ENCODE peak calls at places on chromosome 9, in seven cellular contexts. A is foreskin fibroblast, H is left ventricle myocardium inferior, U is A549, I is epithelial cell of proximal tubule, M is colonic mucosa, W is RWPE2. J is an unnamed sample.

GRCh38 chr9:69820955-69821788 is 555 bp downstream of the CFAP95 start:
- DNase-seq in A (no peak), H (no peak), U (no peak), I (no peak), M (no peak), W (no peak), J (no peak)

GRCh38 chr9:68920921-68921320 is 93.0 kb downstream of the PRKACG start:
- DNase-seq in A (no peak), H (no peak), U (no peak), I (no peak), M (no peak), W (no peak), J (no peak)

GRCh38 chr9:87862536-87863268 is 20.0 kb upstream of the SPATA31E1 start:
- DNase-seq in A (peak), H (no peak), U (peak), I (peak), M (no peak), W (no peak), J (no peak)

GRCh38 chr9:105067895-105068580 is 140.1 kb upstream of the ABCA1 start:
- DNase-seq in A (peak), H (no peak), U (peak), I (peak), M (no peak), W (no peak), J (no peak)

GRCh38 chr9:89440548-89440947 is 57.4 kb downstream of the SEMA4D start:
- DNase-seq in A (no peak), H (peak), U (no peak), I (no peak), M (no peak), W (no peak), J (peak)

GRCh38 chr9:86099695-86100364 is 472 bp upstream of the GOLM1 start:
- DNase-seq in A (peak), H (peak), U (peak), I (no peak), M (peak), W (no peak), J (peak)

GRCh38 chr9:114097613-114098020 is 1.5 kb downstream of the KIF12 start:
- DNase-seq in A (no peak), H (no peak), U (no peak), I (no peak), M (peak), W (no peak), J (peak)

GRCh38 chr9:4530375-4530774 is 40.1 kb downstream of the SLC1A1 start:
- DNase-seq in A (no peak), H (no peak), U (peak), I (no peak), M (no peak), W (no peak), J (no peak)

GRCh38 chr9:137224850-137225694 is at the start of gene CYSRT1:
- DNase-seq in A (no peak), H (no peak), U (no peak), I (no peak), M (peak), W (no peak), J (no peak)

GRCh38 chr9:136671646-136672430 is 9.1 kb downstream of the EGFL7 start:
- DNase-seq in A (no peak), H (no peak), U (no peak), I (no peak), M (no peak), W (no peak), J (peak)

GRCh38 chr9:8457050-8457449 is 657.5 kb upstream of the DMAC1 start:
- DNase-seq in A (no peak), H (no peak), U (no peak), I (no peak), M (no peak), W (no peak), J (no peak)

GRCh38 chr9:2824564-2824963 is 19.3 kb downstream of the PUM3 start:
- DNase-seq in A (no peak), H (no peak), U (peak), I (no peak), M (no peak), W (no peak), J (peak)

GRCh38 chr9:85053206-85053605 is 383.7 kb downstream of the NTRK2 start:
- DNase-seq in A (no peak), H (no peak), U (peak), I (peak), M (no peak), W (no peak), J (no peak)

GRCh38 chr9:132798817-132799790 is 79.0 kb downstream of the AK8 start:
- DNase-seq in A (no peak), H (no peak), U (no peak), I (no peak), M (peak), W (no peak), J (peak)

GRCh38 chr9:4435197-4435596 is 55.1 kb upstream of the SLC1A1 start:
- DNase-seq in A (peak), H (no peak), U (peak), I (no peak), M (no peak), W (no peak), J (no peak)

GRCh38 chr9:89189215-89189614 is 10.6 kb upstream of the SHC3 start:
- DNase-seq in A (no peak), H (no peak), U (no peak), I (no peak), M (no peak), W (no peak), J (no peak)

GRCh38 chr9:78871452-78872331 is 574.8 kb downstream of the PSAT1 start:
- DNase-seq in A (peak), H (no peak), U (peak), I (peak), M (no peak), W (no peak), J (no peak)

GRCh38 chr9:137415451-137415850 is 7.5 kb downstream of the EXD3 start:
- DNase-seq in A (no peak), H (no peak), U (no peak), I (no peak), M (no peak), W (no peak), J (no peak)

GRCh38 chr9:7935666-7936065 is 136.1 kb upstream of the DMAC1 start:
- DNase-seq in A (no peak), H (no peak), U (no peak), I (no peak), M (no peak), W (no peak), J (no peak)

GRCh38 chr9:101999441-101999840 is 261.0 kb upstream of the GRIN3A start:
- DNase-seq in A (no peak), H (no peak), U (no peak), I (no peak), M (no peak), W (no peak), J (no peak)

GRCh38 chr9:124940521-124940893 is 376 bp downstream of the GOLGA1 start:
- DNase-seq in A (no peak), H (no peak), U (no peak), I (no peak), M (no peak), W (no peak), J (no peak)

GRCh38 chr9:115262477-115262876 is 144.5 kb upstream of the TNC start:
- DNase-seq in A (peak), H (peak), U (peak), I (peak), M (peak), W (peak), J (no peak)

GRCh38 chr9:105296889-105297288 is 52.4 kb downstream of the SLC44A1 start:
- DNase-seq in A (peak), H (no peak), U (peak), I (peak), M (no peak), W (no peak), J (no peak)

GRCh38 chr9:105281926-105282325 is 37.5 kb downstream of the SLC44A1 start:
- DNase-seq in A (no peak), H (no peak), U (no peak), I (no peak), M (no peak), W (no peak), J (no peak)

GRCh38 chr9:77588319-77588937 is 59.7 kb downstream of the GNA14 start:
- DNase-seq in A (peak), H (no peak), U (peak), I (peak), M (no peak), W (no peak), J (no peak)

GRCh38 chr9:88777498-88778312 is 213.6 kb upstream of the S1PR3 start:
- DNase-seq in A (no peak), H (peak), U (no peak), I (no peak), M (no peak), W (no peak), J (peak)

GRCh38 chr9:136945333-136946227 is 537 bp downstream of the C8G start:
- DNase-seq in A (no peak), H (no peak), U (no peak), I (no peak), M (no peak), W (no peak), J (no peak)

GRCh38 chr9:12613071-12613470 is 80.1 kb upstream of the TYRP1 start:
- DNase-seq in A (no peak), H (no peak), U (no peak), I (no peak), M (no peak), W (no peak), J (no peak)

GRCh38 chr9:3863114-3863528 is 337.3 kb upstream of the RFX3 start:
- DNase-seq in A (peak), H (no peak), U (peak), I (no peak), M (no peak), W (no peak), J (peak)

GRCh38 chr9:118362123-118362522 is 657.9 kb downstream of the TLR4 start:
- DNase-seq in A (no peak), H (no peak), U (no peak), I (no peak), M (no peak), W (no peak), J (no peak)

GRCh38 chr9:105405514-105406131 is 42.2 kb upstream of the FSD1L start:
- DNase-seq in A (peak), H (no peak), U (no peak), I (no peak), M (no peak), W (no peak), J (no peak)

GRCh38 chr9:4596165-4596922 is 65.8 kb upstream of the PLPP6 start:
- DNase-seq in A (no peak), H (no peak), U (no peak), I (no peak), M (no peak), W (no peak), J (no peak)

GRCh38 chr9:101172671-101173070 is 144.1 kb downstream of the PLPPR1 start:
- DNase-seq in A (no peak), H (no peak), U (no peak), I (peak), M (no peak), W (no peak), J (no peak)

GRCh38 chr9:5089737-5090136 is 95.7 kb downstream of the INSL6 start:
- DNase-seq in A (no peak), H (no peak), U (no peak), I (no peak), M (peak), W (no peak), J (no peak)

GRCh38 chr9:7212101-7212500 is 454.3 kb downstream of the KDM4C start:
- DNase-seq in A (no peak), H (no peak), U (no peak), I (no peak), M (no peak), W (no peak), J (no peak)

GRCh38 chr9:34127035-34127948 is 794 bp upstream of the DCAF12 start:
- DNase-seq in A (no peak), H (no peak), U (no peak), I (no peak), M (peak), W (no peak), J (no peak)

GRCh38 chr9:34125681-34126206 is 754 bp downstream of the DCAF12 start:
- DNase-seq in A (peak), H (no peak), U (peak), I (no peak), M (peak), W (no peak), J (peak)

GRCh38 chr9:34124923-34125322 is 1.6 kb downstream of the DCAF12 start:
- DNase-seq in A (no peak), H (no peak), U (no peak), I (no peak), M (peak), W (no peak), J (no peak)

GRCh38 chr9:34124103-34124502 is 2.4 kb downstream of the DCAF12 start:
- DNase-seq in A (no peak), H (no peak), U (no peak), I (no peak), M (no peak), W (no peak), J (no peak)

DNA sequence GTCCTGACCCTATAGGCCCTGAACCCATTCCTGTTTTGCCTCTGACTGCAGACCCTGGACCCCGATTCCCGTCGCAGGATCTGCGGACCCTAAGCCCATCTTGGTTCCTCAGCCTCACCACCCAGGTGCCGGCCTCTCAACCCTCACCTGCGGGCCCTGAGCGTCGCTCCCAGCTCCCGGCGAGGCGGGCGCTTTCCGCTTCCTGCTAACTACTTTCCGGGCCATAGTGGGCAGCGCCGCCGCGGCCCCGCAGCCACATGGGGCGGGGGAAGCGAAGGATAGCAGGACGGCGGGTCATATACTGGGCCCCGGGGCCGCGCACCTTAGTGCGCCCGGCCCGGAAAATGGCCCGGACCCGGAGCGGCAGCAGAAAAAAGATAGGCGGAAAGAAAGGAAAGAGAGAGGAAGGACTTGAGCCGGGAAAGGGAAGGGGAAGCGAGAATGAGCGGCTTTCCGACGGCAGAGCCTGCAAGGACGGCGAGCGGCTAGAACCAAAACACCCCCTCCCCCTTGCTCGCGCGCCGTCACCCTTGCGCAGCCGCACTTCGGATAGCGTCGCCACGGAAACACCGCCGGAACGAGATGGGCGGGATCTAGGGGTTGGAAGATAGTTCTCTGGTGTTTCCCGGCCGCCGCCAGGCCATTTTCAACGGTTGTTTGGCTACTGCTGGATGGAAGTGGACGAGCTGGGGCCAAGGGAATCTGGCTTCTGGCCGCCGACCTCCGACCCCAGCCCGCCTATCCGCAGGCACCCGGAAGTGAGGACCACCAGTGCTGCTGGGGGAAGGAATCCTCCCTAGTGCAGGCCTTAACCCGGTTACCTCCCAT is at the start of gene DCAF12:
- DNase-seq in A (peak), H (peak), U (peak), I (no peak), M (peak), W (peak), J (peak)
- TF ChIP-seq CTCF in A (no peak), H (no peak), U (no peak), I (no peak), M (no peak), W (no peak), J (no peak)

GRCh38 chr9:99464568-99464967 is 242.5 kb downstream of the SEC61B start:
- DNase-seq in A (no peak), H (no peak), U (no peak), I (no peak), M (no peak), W (no peak), J (no peak)

GRCh38 chr9:99463144-99463543 is 241.1 kb downstream of the SEC61B start:
- DNase-seq in A (no peak), H (no peak), U (no peak), I (no peak), M (no peak), W (no peak), J (no peak)

GRCh38 chr9:99466787-99467186 is 244.7 kb downstream of the SEC61B start:
- DNase-seq in A (no peak), H (no peak), U (no peak), I (no peak), M (no peak), W (no peak), J (no peak)

GRCh38 chr9:99466104-99466503 is 244.0 kb downstream of the SEC61B start:
- DNase-seq in A (no peak), H (no peak), U (no peak), I (no peak), M (no peak), W (no peak), J (no peak)

DNA sequence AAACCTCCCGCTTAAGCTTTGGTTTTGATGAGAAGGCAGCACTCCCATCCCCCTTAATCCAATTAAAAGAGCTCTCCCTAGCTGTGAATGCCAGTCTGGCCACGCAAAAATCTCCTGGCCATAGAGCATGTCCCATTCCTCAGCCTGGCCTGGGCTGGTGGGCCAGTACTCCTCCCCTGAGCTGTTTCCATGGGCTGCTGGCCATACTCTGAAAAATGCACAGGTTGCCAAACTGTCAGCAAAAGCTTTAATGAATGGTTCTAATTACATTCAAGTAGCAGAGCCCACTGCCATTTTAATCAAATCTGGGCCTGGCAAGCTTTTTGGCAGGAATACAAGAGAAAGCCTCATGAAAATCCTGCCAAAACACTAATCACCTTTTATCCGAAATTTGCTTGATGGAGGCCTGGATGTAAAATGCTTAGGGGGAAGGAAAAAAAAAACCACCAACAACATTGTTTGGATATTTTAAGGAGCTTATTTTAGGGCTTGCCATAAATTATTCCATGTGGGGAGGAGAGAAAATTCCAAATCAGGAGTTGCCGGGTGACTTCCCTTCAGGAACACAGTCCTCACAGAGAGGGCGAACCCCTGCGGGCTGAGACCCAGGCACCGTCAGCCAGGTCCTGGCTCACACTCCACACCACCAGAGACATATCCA is 243.3 kb downstream of the SEC61B start:
- DNase-seq in A (no peak), H (no peak), U (no peak), I (no peak), M (no peak), W (no peak), J (no peak)
- H3K4me3 ChIP-seq in A (no peak), H (no peak), U (no peak), I (no peak), M (no peak), W (no peak), J (no peak)

GRCh38 chr9:37941253-37941652 is 37.3 kb upstream of the SLC25A51 start:
- DNase-seq in A (no peak), H (no peak), U (no peak), I (no peak), M (no peak), W (no peak), J (no peak)
- TF ChIP-seq CTCF in A (no peak), H (no peak), U (no peak), I (no peak), M (no peak), W (no peak), J (no peak)

GRCh38 chr9:122227576-122227903 is 1.2 kb downstream of the LHX6 start:
- DNase-seq in A (no peak), H (no peak), U (no peak), I (no peak), M (no peak), W (no peak), J (no peak)

GRCh38 chr9:122226142-122226757 is 2.5 kb downstream of the LHX6 start:
- DNase-seq in A (no peak), H (no peak), U (no peak), I (no peak), M (no peak), W (no peak), J (no peak)

GRCh38 chr9:122225323-122226141 is 3.2 kb downstream of the LHX6 start:
- DNase-seq in A (no peak), H (no peak), U (no peak), I (no peak), M (no peak), W (peak), J (no peak)

GRCh38 chr9:122228191-122228905 is 409 bp downstream of the LHX6 start:
- DNase-seq in A (no peak), H (no peak), U (no peak), I (no peak), M (no peak), W (no peak), J (no peak)

GRCh38 chr9:122226758-122227575 is 1.8 kb downstream of the LHX6 start:
- DNase-seq in A (no peak), H (no peak), U (no peak), I (no peak), M (no peak), W (no peak), J (no peak)
- H3K4me3 ChIP-seq in A (no peak), H (peak), U (peak), I (no peak), M (no peak), W (no peak), J (no peak)

GRCh38 chr9:110141118-110141797 is 66.7 kb downstream of the C9orf152 start:
- DNase-seq in A (peak), H (no peak), U (peak), I (peak), M (no peak), W (peak), J (peak)

GRCh38 chr9:110140276-110140675 is 67.7 kb downstream of the C9orf152 start:
- DNase-seq in A (no peak), H (no peak), U (no peak), I (no peak), M (no peak), W (no peak), J (no peak)

GRCh38 chr9:110143969-110144545 is 63.9 kb downstream of the C9orf152 start:
- DNase-seq in A (no peak), H (no peak), U (no peak), I (no peak), M (no peak), W (no peak), J (no peak)

GRCh38 chr9:110142253-110142652 is 65.7 kb downstream of the C9orf152 start:
- DNase-seq in A (no peak), H (no peak), U (no peak), I (no peak), M (no peak), W (no peak), J (no peak)

GRCh38 chr9:110142868-110143866 is 64.8 kb downstream of the C9orf152 start:
- DNase-seq in A (no peak), H (no peak), U (peak), I (no peak), M (no peak), W (no peak), J (no peak)
- TF ChIP-seq CTCF in A (no peak), H (no peak), U (no peak), I (peak), M (no peak), W (peak), J (no peak)

GRCh38 chr9:74498616-74499095 is 1.5 kb downstream of the RORB start:
- DNase-seq in A (no peak), H (no peak), U (no peak), I (no peak), M (no peak), W (no peak), J (no peak)

GRCh38 chr9:74500584-74500924 is 3.4 kb downstream of the RORB start:
- DNase-seq in A (no peak), H (no peak), U (no peak), I (no peak), M (no peak), W (no peak), J (no peak)

GRCh38 chr9:74499770-74500583 is 2.8 kb downstream of the RORB start:
- DNase-seq in A (no peak), H (no peak), U (no peak), I (no peak), M (no peak), W (no peak), J (no peak)

GRCh38 chr9:74497750-74498615 is 848 bp downstream of the RORB start:
- DNase-seq in A (peak), H (peak), U (peak), I (no peak), M (no peak), W (no peak), J (no peak)

GRCh38 chr9:74499111-74499601 is 2.0 kb downstream of the RORB start:
- DNase-seq in A (no peak), H (no peak), U (no peak), I (no peak), M (no peak), W (no peak), J (no peak)
- H3K4me3 ChIP-seq in A (no peak), H (peak), U (no peak), I (peak), M (peak), W (no peak), J (peak)

J was measured in testis.